ENCODE peak calls at places on chromosomes 1 and 21, in four cellular contexts. M is stimulated activated CD4-positive, alpha-beta T cell treated with anti-CD3 and anti-CD28 coated beads, Interleukin-1b, Interleukin-23, amount 100 ng/mL, for 1 hour; Z is heart left ventricle; E is left colon. C is an unnamed sample.

GRCh38 chr21:36396971-36397370 is 11.8 kb downstream of the CHAF1B start:
- DNase-seq in M (no peak), Z (no peak), E (no peak), C (no peak)

GRCh38 chr1:7879228-7879627 is 26.4 kb upstream of the UTS2 start:
- DNase-seq in M (no peak), Z (no peak), E (no peak), C (no peak)

GRCh38 chr1:114112775-114113174 is 40.9 kb downstream of the SYT6 start:
- DNase-seq in M (no peak), Z (no peak), E (no peak), C (no peak)

GRCh38 chr1:37064059-37064458 is 29.7 kb upstream of the GRIK3 start:
- DNase-seq in M (no peak), Z (no peak), E (no peak), C (no peak)

GRCh38 chr21:41653944-41654625 is 112.8 kb downstream of the RIPK4 start:
- DNase-seq in M (no peak), Z (no peak), E (no peak), C (no peak)

GRCh38 chr21:41713495-41714281 is 53.2 kb downstream of the RIPK4 start:
- DNase-seq in M (no peak), Z (no peak), E (peak), C (no peak)

GRCh38 chr1:10519016-10519417 is 44.3 kb downstream of the PEX14 start:
- DNase-seq in M (no peak), Z (no peak), E (no peak), C (no peak)

GRCh38 chr1:1250828-1251284 is 4.3 kb upstream of the C1QTNF12 start:
- DNase-seq in M (no peak), Z (no peak), E (no peak), C (no peak)

GRCh38 chr1:143735764-143736461 is 235.9 kb downstream of the FAM72C start:
- DNase-seq in M (no peak), Z (no peak), E (no peak), C (peak)

GRCh38 chr1:192168964-192169363 is 10.7 kb downstream of the RGS18 start:
- DNase-seq in M (no peak), Z (no peak), E (no peak), C (no peak)

GRCh38 chr1:44154049-44154448 is 12.6 kb upstream of the KLF18 start:
- DNase-seq in M (no peak), Z (no peak), E (no peak), C (no peak)